ENCODE peak calls at places on chromosomes 6 and 20, in four cellular contexts. Y is uterus, E is A549, T is WTC11. A is an unnamed sample.

GRCh38 chr6:112660626-112661025 is 313.5 kb downstream of the RFPL4B start:
- DNase-seq in E (no peak), T (no peak), Y (no peak), A (no peak)

GRCh38 chr6:79538481-79538971 is 1.3 kb upstream of the LCA5 start:
- DNase-seq in E (no peak), Y (no peak), T (no peak), A (no peak)

GRCh38 chr6:52305948-52306767 is 21.6 kb upstream of the MCM3 start:
- DNase-seq in E (no peak), T (no peak), Y (no peak), A (no peak)

GRCh38 chr20:63850689-63851547 is 10.4 kb upstream of the ABHD16B start:
- DNase-seq in E (no peak), T (no peak), Y (no peak), A (no peak)

GRCh38 chr20:48094944-48095343 is 309.7 kb upstream of the SULF2 start:
- DNase-seq in Y (no peak), T (no peak), E (no peak), A (no peak)

GRCh38 chr20:61724376-61724775 is 341.3 kb downstream of the TAF4 start:
- DNase-seq in Y (no peak), E (peak; percentile 36), T (peak; percentile 65), A (no peak)

GRCh38 chr6:129672883-129673631 is 36.9 kb downstream of the ARHGAP18 start:
- DNase-seq in Y (no peak), T (no peak), E (peak; percentile 45), A (peak; percentile 76)

GRCh38 chr6:161694995-161695394 is 421.1 kb upstream of the AGPAT4 start:
- DNase-seq in E (peak; percentile 19), Y (no peak), T (no peak), A (no peak)

GRCh38 chr20:46563170-46563847 is 12.9 kb upstream of the OCSTAMP start:
- DNase-seq in T (peak; percentile 70), E (no peak), Y (no peak), A (no peak)
- TF ChIP-seq CTCF in T (no peak), E (no peak), Y (no peak), A (no peak)

GRCh38 chr20:37243076-37243936 is 18.3 kb downstream of the GHRH start:
- DNase-seq in T (peak; percentile 56), E (peak; percentile 10), Y (no peak), A (no peak)
- TF ChIP-seq CTCF in T (no peak), E (no peak), Y (no peak), A (no peak)

GRCh38 chr6:25017932-25018581 is 82.3 kb upstream of the RIPOR2 start:
- DNase-seq in E (peak; percentile 37), T (peak; percentile 80), Y (peak; percentile 61), A (peak; percentile 64)
- TF ChIP-seq CTCF in E (peak; percentile 45), T (peak; percentile 63), Y (peak; percentile 45), A (peak; percentile 27)

DNA sequence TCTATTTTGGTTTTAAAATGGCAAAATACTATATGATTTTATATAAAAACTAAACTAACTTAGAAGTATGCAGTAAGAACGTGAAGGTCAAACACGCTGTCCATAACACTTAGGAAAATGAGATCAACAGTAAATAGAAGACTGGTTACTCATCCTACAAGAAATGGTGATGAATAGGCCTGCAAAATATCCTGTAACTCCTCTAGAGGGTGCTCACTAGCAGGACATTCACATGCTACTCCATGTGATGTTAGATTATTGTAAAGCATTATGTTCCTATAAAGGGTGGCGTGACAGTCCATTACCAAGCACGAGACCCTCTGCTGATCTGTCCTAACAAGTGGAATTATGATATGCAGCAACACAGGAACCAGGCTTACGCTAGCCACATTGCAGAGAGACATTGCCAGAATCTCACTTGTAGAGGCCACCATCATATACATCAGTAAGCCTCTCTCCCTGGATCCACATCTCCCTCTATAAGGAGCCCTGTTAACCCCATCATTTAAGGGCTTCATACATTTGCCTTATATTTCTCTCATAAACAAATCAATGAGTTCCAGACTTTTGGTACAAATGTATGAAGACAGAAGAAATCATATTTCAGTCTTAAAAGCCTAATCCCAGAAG is 18.0 kb upstream of the DEFB129 start:
- DNase-seq in T (no peak), E (peak; percentile 72), Y (no peak), A (peak; percentile 62)
- TF ChIP-seq CTCF in T (peak; percentile 23), E (peak; percentile 62), Y (peak; percentile 45), A (peak; percentile 66)

GRCh38 chr20:18724788-18725476 is 88.7 kb upstream of the SCP2D1 start:
- DNase-seq in E (no peak), T (no peak), Y (no peak), A (no peak)
- TF ChIP-seq CTCF in E (no peak), T (no peak), Y (no peak), A (no peak)

DNA sequence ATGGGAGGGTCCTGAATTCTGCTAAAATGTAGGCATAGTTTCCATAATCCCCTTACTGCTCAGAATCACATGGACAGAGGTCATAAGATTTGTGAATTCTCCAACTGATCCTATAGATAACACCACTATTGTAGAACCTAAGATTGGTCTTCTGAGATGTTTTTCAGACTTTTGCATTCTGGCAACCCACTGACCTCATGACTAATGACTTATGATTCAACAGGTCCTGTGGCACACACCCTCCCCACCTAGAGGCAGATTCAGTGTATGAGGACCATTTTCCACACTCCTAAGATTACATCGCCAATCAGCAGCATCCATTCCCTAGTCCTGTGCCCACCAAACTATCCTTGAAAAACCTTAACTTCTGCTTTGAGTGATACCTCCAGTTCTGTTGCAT is 207.2 kb downstream of the BTBD9 start:
- DNase-seq in Y (no peak), E (no peak), T (no peak), A (peak; percentile 65)
- TF ChIP-seq CTCF in Y (no peak), E (no peak), T (no peak), A (no peak)

DNA sequence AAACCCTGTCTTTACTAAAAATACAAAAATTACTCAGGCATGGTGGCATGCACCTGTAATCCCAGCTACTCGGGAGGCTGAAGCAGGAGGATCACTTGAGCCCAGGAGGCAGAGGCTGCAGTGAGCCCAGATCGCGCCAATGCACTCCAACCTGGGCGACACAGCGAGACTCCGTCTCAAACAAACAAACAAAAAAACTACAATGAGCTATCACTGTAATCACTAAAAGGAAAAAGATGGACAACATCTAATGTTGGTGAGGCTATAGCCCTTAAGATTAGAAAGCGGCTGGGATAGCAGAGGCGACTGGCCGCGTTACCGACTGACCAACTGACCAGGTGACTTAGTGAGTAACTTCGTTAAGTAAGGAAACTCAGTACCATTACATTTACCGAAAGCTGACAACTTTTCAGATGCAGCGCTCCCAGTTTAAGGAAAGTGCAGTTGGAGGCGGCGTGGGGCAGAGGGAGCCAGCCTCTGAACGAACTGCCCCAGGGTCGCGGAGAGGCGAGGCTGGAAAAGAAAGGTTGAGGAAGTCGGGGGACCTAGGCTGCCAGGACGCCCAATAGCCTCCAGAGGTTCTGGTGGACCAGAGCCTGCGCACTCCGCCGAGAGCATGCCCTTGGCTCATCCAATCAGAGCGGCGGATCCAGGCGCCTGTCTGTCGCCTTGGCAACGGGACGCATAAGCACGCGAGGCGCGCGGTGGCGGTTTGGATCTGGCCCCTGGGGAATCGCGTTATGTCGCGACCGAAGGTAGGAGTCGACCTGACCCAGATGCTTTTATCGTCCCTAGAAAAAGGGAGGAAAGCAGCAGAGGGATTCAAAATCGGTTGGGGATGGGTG is 8.9 kb downstream of the TTLL9 start:
- DNase-seq in E (peak; percentile 98), Y (peak; percentile 94), T (peak; percentile 96), A (peak; percentile 98)
- TF ChIP-seq CTCF in E (no peak), Y (peak; percentile 22), T (no peak), A (no peak)

GRCh38 chr6:55941713-55942112 is 66.3 kb upstream of the BMP5 start:
- DNase-seq in Y (no peak), E (peak; percentile 14), T (no peak), A (no peak)
- TF ChIP-seq CTCF in Y (no peak), E (peak; percentile 38), T (no peak), A (peak; percentile 9)

GRCh38 chr6:14192186-14192788 is 74.7 kb downstream of the CD83 start:
- DNase-seq in T (no peak), Y (no peak), E (no peak), A (no peak)
- TF ChIP-seq CTCF in T (no peak), Y (no peak), E (no peak), A (no peak)

GRCh38 chr6:169820358-169820757 is 68.9 kb downstream of the ERMARD start:
- DNase-seq in E (no peak), T (no peak), Y (no peak), A (no peak)
- TF ChIP-seq CTCF in E (no peak), T (no peak), Y (no peak), A (no peak)